ENCODE peak calls at places on chromosomes 12 and 14, in nine cellular contexts. C, N, D, P, G, U, K, M and Q are unnamed samples.
A peak's percentile ranks its signal among the peaks of the same experiment; 100 is the strongest.

GRCh38 chr12:1328385-1328784 is 266.0 kb downstream of the FBXL14 start:
- DNase-seq in P (no peak), N (no peak), C (no peak), D (peak; percentile 36), K (no peak), G (no peak), M (peak; percentile 74), U (peak; percentile 27), Q (no peak)

GRCh38 chr14:104694991-104695659 is 5.7 kb downstream of the INF2 start:
- DNase-seq in K (no peak), U (peak; percentile 33), G (no peak), N (no peak), D (no peak), P (no peak), M (peak; percentile 83), C (peak; percentile 59), Q (no peak)

GRCh38 chr12:96094201-96094600 is 58.8 kb upstream of the LTA4H start:
- DNase-seq in M (no peak), U (no peak), C (peak; percentile 45), G (no peak), P (no peak), D (no peak), K (no peak), N (peak; percentile 42), Q (no peak)

GRCh38 chr12:9699898-9700605 is 30.5 kb downstream of the CLEC2D start:
- DNase-seq in U (no peak), G (no peak), K (no peak), N (no peak), D (no peak), C (no peak), P (no peak), M (no peak), Q (no peak)

GRCh38 chr12:108635201-108635996 is 1.7 kb upstream of the SELPLG start:
- DNase-seq in D (no peak), M (no peak), N (no peak), G (no peak), K (no peak), C (no peak), P (no peak), U (peak; percentile 71), Q (no peak)

GRCh38 chr12:102955926-102956737 is 1.3 kb upstream of the ASCL1 start:
- DNase-seq in G (peak; percentile 57), N (no peak), K (no peak), M (peak; percentile 43), U (no peak), C (no peak), P (no peak), D (no peak), Q (no peak)

GRCh38 chr14:65599375-65599774 is 186.8 kb downstream of the FUT8 start:
- DNase-seq in U (no peak), K (no peak), P (no peak), D (no peak), N (no peak), M (no peak), C (no peak), G (no peak), Q (no peak)

GRCh38 chr12:65278576-65279386 is at the start of gene MSRB3:
- DNase-seq in P (peak; percentile 89), N (peak; percentile 19), K (peak; percentile 80), C (peak; percentile 43), M (peak; percentile 92), U (peak; percentile 53), G (no peak), D (peak; percentile 56), Q (peak; percentile 92)

GRCh38 chr12:89401433-89402086 is 49.3 kb upstream of the DUSP6 start:
- DNase-seq in G (no peak), N (no peak), M (no peak), P (no peak), C (no peak), D (no peak), K (no peak), U (no peak), Q (no peak)

GRCh38 chr14:94524093-94524492 is 14.8 kb upstream of the SERPINA12 start:
- DNase-seq in P (no peak), M (no peak), C (no peak), D (no peak), N (no peak), K (no peak), U (no peak), G (no peak), Q (no peak)

GRCh38 chr12:24048446-24048845 is 99.0 kb upstream of the SOX5 start:
- DNase-seq in D (no peak), K (no peak), P (no peak), C (no peak), M (no peak), N (no peak), G (no peak), U (no peak), Q (no peak)

GRCh38 chr12:117151195-117152031 is 38.9 kb downstream of the FBXO21 start:
- DNase-seq in D (peak; percentile 78), G (peak; percentile 93), K (peak; percentile 72), M (peak; percentile 90), U (no peak), N (peak; percentile 35), C (peak; percentile 60), P (peak; percentile 79), Q (peak; percentile 79)

GRCh38 chr12:54948171-54948570 is 36.4 kb downstream of the TESPA1 start:
- DNase-seq in C (no peak), P (no peak), N (no peak), G (no peak), U (no peak), K (no peak), M (no peak), D (no peak), Q (no peak)

GRCh38 chr12:66861157-66861750 is 182.4 kb upstream of the GRIP1 start:
- DNase-seq in C (peak; percentile 65), G (no peak), U (peak; percentile 63), N (peak; percentile 23), D (peak; percentile 74), M (peak; percentile 73), P (peak; percentile 52), K (peak; percentile 63), Q (peak; percentile 58)

GRCh38 chr14:54085137-54085810 is 128.6 kb upstream of the BMP4 start:
- DNase-seq in N (no peak), K (no peak), M (no peak), D (no peak), C (no peak), G (no peak), P (no peak), U (no peak), Q (no peak)

GRCh38 chr14:72401632-72402428 is 469.6 kb downstream of the RGS6 start:
- DNase-seq in U (no peak), P (no peak), N (no peak), G (peak; percentile 57), M (peak; percentile 29), D (no peak), C (no peak), K (no peak), Q (no peak)

GRCh38 chr12:25529738-25530137 is 23.3 kb downstream of the LMNTD1 start:
- DNase-seq in M (no peak), P (no peak), G (no peak), D (no peak), N (no peak), U (no peak), C (no peak), K (no peak), Q (no peak)
- H3K4me3 ChIP-seq in M (no peak overlapping the region), P (no peak overlapping the region), G (no peak overlapping the region), D (no peak overlapping the region), N (no peak overlapping the region), U (no peak overlapping the region), C (no peak overlapping the region), K (no peak overlapping the region), Q (no peak overlapping the region)

DNA sequence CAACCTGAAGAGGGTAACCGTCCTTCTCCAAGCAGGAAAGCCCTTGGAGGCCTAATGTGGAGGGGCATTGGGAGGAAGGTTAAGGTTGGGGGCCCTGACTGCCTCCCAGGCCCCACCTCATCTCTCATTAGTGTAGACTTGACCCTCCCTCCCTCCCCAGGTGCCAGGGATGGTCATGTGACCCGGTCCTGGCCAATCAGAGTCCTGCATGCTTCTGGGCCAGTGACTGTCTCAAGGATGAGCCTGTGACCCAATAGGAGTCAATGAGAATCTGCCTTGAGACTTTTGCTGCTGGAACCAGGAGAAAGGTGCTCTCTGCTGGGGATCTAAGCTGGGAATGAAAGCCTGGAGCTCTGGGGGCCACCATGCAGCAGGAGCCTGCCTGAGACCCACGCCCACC is 70.8 kb downstream of the NCOR2 start:
- DNase-seq in M (peak; percentile 57), P (peak; percentile 54), U (no peak), N (no peak), C (no peak), G (no peak), D (no peak), K (no peak), Q (no peak)
- H3K4me1 ChIP-seq in M (peaks cover 32% of the 10 kb centered on the region), P (peaks cover 66% of the 10 kb centered on the region), U (peaks cover 35% of the 10 kb centered on the region), N (peaks cover 27% of the 10 kb centered on the region), C (peaks cover 56% of the 10 kb centered on the region), G (peaks cover 63% of the 10 kb centered on the region), D (peaks cover 57% of the 10 kb centered on the region), K (peaks cover 42% of the 10 kb centered on the region), Q (peaks cover 77% of the 10 kb centered on the region)

GRCh38 chr14:22508662-22509035 is 80.4 kb downstream of the DAD1 start:
- DNase-seq in N (no peak), D (no peak), K (no peak), M (no peak), U (no peak), G (no peak), C (no peak), P (no peak), Q (no peak)

GRCh38 chr14:22509751-22510300 is 79.2 kb downstream of the DAD1 start:
- DNase-seq in N (no peak), D (no peak), P (no peak), C (no peak), G (no peak), M (no peak), U (no peak), K (no peak), Q (no peak)

GRCh38 chr14:22512106-22512814 is 76.8 kb downstream of the DAD1 start:
- DNase-seq in N (no peak), U (no peak), K (no peak), G (no peak), M (no peak), D (no peak), P (no peak), C (no peak), Q (no peak)

GRCh38 chr14:22509036-22509709 is 79.9 kb downstream of the DAD1 start:
- DNase-seq in G (no peak), M (no peak), K (no peak), C (no peak), D (no peak), U (no peak), P (no peak), N (no peak), Q (no peak)

GRCh38 chr14:22510527-22511110 is 78.4 kb downstream of the DAD1 start:
- DNase-seq in G (no peak), D (no peak), C (no peak), N (no peak), K (no peak), U (no peak), P (no peak), M (no peak), Q (no peak)
- H3K4me3 ChIP-seq in G (no peak overlapping the region), D (no peak overlapping the region), C (no peak overlapping the region), N (no peak overlapping the region), K (no peak overlapping the region), U (no peak overlapping the region), P (no peak overlapping the region), M (no peak overlapping the region), Q (no peak overlapping the region)

DNA sequence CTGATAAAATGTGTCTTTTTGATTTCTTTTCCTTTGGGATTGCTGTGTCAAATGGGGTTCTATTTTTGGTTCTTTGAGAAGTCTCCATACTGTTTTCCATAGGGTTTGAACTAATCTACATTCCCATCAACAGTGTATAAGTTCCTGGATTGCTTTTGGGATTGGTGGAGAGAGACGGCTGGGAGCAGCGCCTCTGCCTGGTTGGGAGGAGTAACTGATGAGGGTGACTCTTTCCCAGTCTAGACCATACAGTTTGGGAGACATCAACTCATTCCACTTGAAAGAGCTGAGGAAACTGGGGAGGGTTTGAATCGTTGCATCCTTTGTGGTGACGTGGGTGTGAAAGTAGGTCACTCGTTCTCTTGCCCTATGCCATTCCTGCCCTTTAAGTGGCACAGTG is 42.3 kb upstream of the KCNA1 start:
- DNase-seq in C (no peak), G (peak; percentile 45), N (no peak), D (no peak), U (no peak), K (no peak), M (no peak), P (no peak), Q (no peak)
- H3K4me1 ChIP-seq in C (peaks cover 9% of the 10 kb centered on the region), G (no peaks in the 10 kb centered on the region), N (no peaks in the 10 kb centered on the region), D (no peaks in the 10 kb centered on the region), U (no peaks in the 10 kb centered on the region), K (no peaks in the 10 kb centered on the region), M (no peaks in the 10 kb centered on the region), P (no peaks in the 10 kb centered on the region), Q (no peaks in the 10 kb centered on the region)